ENCODE peak calls at places on chromosomes 12 and 14, in four cellular contexts. P is hepatocyte, Z is astrocyte of the cerebellum, T is dorsolateral prefrontal cortex. A is an unnamed sample.
A peak's percentile ranks its signal among the peaks of the same experiment; 100 is the strongest.

GRCh38 chr14:77120771-77121743 is 20.5 kb downstream of the ZDHHC22 start:
- DNase-seq in T (peak; percentile 62), Z (no peak), P (no peak), A (no peak)

GRCh38 chr12:101563197-101563596 is 31.6 kb upstream of the MYBPC1 start:
- DNase-seq in P (no peak), T (no peak), Z (no peak), A (no peak)

GRCh38 chr14:67815573-67816235 is 686 bp downstream of the ZFYVE26 start:
- DNase-seq in Z (no peak), P (peak; percentile 46), T (no peak), A (no peak)

GRCh38 chr14:56487090-56487667 is 92.4 kb upstream of the TMEM260 start:
- DNase-seq in T (no peak), P (peak; percentile 38), Z (peak; percentile 4), A (no peak)

GRCh38 chr14:70809238-70810214 is at the start of gene MAP3K9:
- DNase-seq in P (peak; percentile 97), T (peak; percentile 90), Z (peak; percentile 54), A (peak; percentile 95)

GRCh38 chr14:29671034-29671433 is 256.6 kb downstream of the PRKD1 start:
- DNase-seq in Z (peak; percentile 18), T (no peak), P (no peak), A (no peak)

GRCh38 chr12:41402804-41403203 is 214.7 kb downstream of the PDZRN4 start:
- DNase-seq in P (no peak), T (no peak), Z (no peak), A (no peak)

GRCh38 chr12:4775936-4776335 is 55.7 kb downstream of the GALNT8 start:
- DNase-seq in Z (no peak), T (no peak), P (no peak), A (no peak)

GRCh38 chr14:65658202-65658601 is 245.7 kb downstream of the FUT8 start:
- DNase-seq in P (no peak), Z (peak; percentile 32), T (no peak), A (no peak)

GRCh38 chr12:120262852-120263724 is 2.4 kb downstream of the PXN start:
- DNase-seq in T (no peak), P (no peak), Z (no peak), A (no peak)

GRCh38 chr12:30926243-30927209 is at the start of gene TSPAN11:
- DNase-seq in T (no peak), P (peak; percentile 79), Z (no peak), A (no peak)

DNA sequence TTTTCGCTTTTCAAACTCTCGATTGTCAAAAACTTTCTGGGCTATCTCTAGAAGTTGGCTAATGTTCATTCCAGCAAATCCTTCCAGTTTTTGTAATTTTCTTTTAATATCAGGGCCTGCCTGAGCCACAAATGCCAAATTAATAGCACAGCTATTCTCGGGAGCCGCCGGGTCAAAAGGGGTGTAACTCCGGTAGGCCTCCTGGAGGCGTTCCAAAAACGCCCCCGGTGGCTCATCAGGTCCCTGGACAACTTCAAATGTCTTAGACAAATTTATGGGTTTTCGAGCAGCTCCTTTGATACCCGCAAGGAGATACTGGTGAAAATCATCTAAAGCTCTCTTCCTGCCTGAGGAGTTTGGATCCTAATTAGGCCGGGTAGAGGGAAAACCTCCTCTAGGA is 117.9 kb upstream of the PZP start:
- DNase-seq in T (no peak), P (no peak), Z (no peak), A (no peak)
- TF ChIP-seq CTCF in T (no peak), P (no peak), Z (no peak), A (no peak)

GRCh38 chr12:111435661-111436201 is 30.0 kb downstream of the SH2B3 start:
- DNase-seq in Z (no peak), T (no peak), P (no peak), A (no peak)
- H3K4me3 ChIP-seq in Z (no peak overlapping the region), T (no peak overlapping the region), P (no peak overlapping the region), A (no peak overlapping the region)

GRCh38 chr12:132633398-132633797 is 14.8 kb downstream of the P2RX2 start:
- DNase-seq in T (no peak), P (no peak), Z (no peak), A (no peak)

GRCh38 chr12:132637811-132638210 is 19.2 kb downstream of the P2RX2 start:
- DNase-seq in P (no peak), Z (no peak), T (no peak), A (no peak)

GRCh38 chr12:132634411-132634990 is 15.9 kb downstream of the P2RX2 start:
- DNase-seq in P (no peak), T (no peak), Z (no peak), A (no peak)

GRCh38 chr12:132633901-132634300 is 15.3 kb downstream of the P2RX2 start:
- DNase-seq in T (no peak), P (peak; percentile 5), Z (no peak), A (no peak)

GRCh38 chr12:132635076-132635955 is 16.7 kb downstream of the P2RX2 start:
- DNase-seq in Z (no peak), T (no peak), P (no peak), A (no peak)
- TF ChIP-seq CTCF in Z (no peak), T (no peak), P (no peak), A (no peak)

GRCh38 chr12:52946334-52946733 is 2.6 kb upstream of the KRT18 start:
- DNase-seq in P (no peak), Z (no peak), T (no peak), A (no peak)
- H3K4me3 ChIP-seq in P (no peak overlapping the region), Z (no peak overlapping the region), T (no peak overlapping the region), A (no peak overlapping the region)

GRCh38 chr14:37195327-37195726 is 2.4 kb upstream of the MIPOL1 start:
- DNase-seq in Z (no peak), P (no peak), T (no peak), A (no peak)

GRCh38 chr14:37198273-37198598 is 499 bp downstream of the MIPOL1 start:
- DNase-seq in P (no peak), Z (no peak), T (no peak), A (no peak)

GRCh38 chr14:37198907-37199306 is 1.2 kb downstream of the MIPOL1 start:
- DNase-seq in Z (no peak), T (no peak), P (no peak), A (no peak)

GRCh38 chr14:37196604-37197420 is 925 bp upstream of the MIPOL1 start:
- DNase-seq in P (no peak), Z (no peak), T (no peak), A (no peak)

DNA sequence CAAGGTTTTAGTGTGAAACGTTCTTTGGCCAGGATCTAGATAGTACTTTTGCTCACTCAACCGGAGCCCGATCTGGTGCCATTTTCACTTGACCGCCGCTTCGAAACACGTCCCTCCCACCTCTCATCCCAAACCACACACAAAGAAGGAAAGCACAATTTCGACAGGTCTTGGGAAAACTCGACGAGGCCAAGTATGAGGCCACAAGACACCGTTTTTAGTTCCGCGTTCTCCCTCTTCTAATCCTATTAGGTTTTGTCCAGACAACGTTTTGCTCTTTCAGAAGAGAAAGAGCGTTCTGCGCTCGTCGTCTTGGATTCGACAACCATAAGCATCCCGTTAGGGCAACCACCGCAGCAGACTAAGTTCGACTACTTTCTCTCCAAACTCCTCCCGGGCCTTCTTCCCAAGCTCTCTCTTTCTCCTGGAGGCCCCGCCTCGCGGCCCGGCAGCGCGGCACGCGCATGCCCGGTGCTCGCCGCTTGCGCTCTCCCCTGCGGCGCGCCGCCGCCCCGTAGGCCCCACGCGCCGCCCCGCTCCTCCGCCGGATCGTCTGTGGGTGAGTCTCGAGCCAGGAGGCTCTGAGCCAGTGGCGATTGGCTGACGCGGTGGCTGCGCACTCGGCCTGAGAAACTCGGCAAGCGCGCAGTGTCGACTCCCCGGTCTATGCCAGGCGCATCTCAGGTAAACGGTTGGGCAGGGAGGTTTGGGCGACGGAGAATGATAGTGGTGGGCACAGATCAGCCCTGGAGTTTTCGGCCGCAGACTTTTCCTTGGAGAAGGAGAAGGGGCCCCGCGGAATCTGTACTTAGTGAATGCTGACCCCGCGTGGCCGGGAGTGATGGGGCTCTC is at the start of gene MIPOL1:
- DNase-seq in P (peak; percentile 95), Z (peak; percentile 64), T (peak; percentile 68), A (peak; percentile 70)
- TF ChIP-seq CTCF in P (peak; percentile 52), Z (peak; percentile 43), T (peak; percentile 19), A (peak; percentile 40)

GRCh38 chr12:9617124-9617523 is 9.4 kb upstream of the KLRB1 start:
- DNase-seq in T (no peak), Z (no peak), P (no peak), A (no peak)
- H3K4me3 ChIP-seq in T (no peak overlapping the region), Z (no peak overlapping the region), P (no peak overlapping the region), A (no peak overlapping the region)

GRCh38 chr14:91010153-91010533 is 50.3 kb downstream of the RPS6KA5 start:
- DNase-seq in P (no peak), Z (no peak), T (no peak), A (no peak)

GRCh38 chr14:91005716-91006115 is 54.7 kb downstream of the RPS6KA5 start:
- DNase-seq in Z (no peak), T (no peak), P (no peak), A (no peak)

GRCh38 chr14:91008759-91009409 is 51.6 kb downstream of the RPS6KA5 start:
- DNase-seq in T (no peak), Z (no peak), P (no peak), A (no peak)

GRCh38 chr14:91012050-91012449 is 48.4 kb downstream of the RPS6KA5 start:
- DNase-seq in P (no peak), T (no peak), Z (no peak), A (no peak)

DNA sequence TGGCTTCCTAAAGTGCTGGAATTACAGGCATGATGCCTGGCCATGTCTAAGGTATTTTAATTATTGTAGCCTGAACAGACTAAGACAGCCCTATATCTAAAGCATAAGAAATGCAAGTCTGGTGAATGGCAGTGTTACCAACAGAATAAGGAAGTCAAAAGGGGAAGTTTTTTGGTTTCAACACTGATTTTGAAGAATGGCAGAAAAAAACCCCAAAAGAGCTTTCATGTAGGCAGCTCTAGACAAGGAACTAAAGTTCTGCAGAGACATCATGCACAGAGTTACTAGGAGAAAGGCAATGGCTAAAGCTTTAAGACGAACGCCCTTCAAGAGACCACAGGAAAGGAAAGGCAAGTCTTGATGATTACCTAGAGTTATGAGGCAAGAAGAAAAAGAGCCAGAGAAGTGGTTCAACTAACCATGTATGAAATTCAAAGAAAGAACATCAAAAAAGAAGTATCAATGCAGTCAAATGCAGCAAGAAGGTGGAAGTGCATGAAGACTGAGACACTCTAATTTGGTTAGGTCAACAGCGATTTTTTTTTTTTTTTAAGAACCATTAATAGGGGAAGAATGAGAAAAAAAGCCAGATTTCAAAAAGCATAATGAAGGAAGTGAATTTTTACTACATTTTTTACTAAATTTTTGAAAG is 50.8 kb downstream of the RPS6KA5 start:
- DNase-seq in T (no peak), P (no peak), Z (no peak), A (no peak)
- TF ChIP-seq CTCF in T (no peak), P (no peak), Z (no peak), A (no peak)

GRCh38 chr12:111393700-111394275 is 11.9 kb upstream of the SH2B3 start:
- DNase-seq in Z (no peak), T (no peak), P (no peak), A (no peak)

GRCh38 chr12:111394480-111394879 is 11.2 kb upstream of the SH2B3 start:
- DNase-seq in P (no peak), Z (no peak), T (no peak), A (no peak)

GRCh38 chr12:111395557-111396187 is 10.1 kb upstream of the SH2B3 start:
- DNase-seq in Z (no peak), T (no peak), P (no peak), A (no peak)

GRCh38 chr12:111398530-111398929 is 7.2 kb upstream of the SH2B3 start:
- DNase-seq in Z (no peak), P (no peak), T (no peak), A (no peak)

GRCh38 chr12:111396726-111397445 is 8.8 kb upstream of the SH2B3 start:
- DNase-seq in Z (peak; percentile 46), T (peak; percentile 71), P (peak; percentile 93), A (peak; percentile 36)
- H3K4me3 ChIP-seq in Z (peak overlapping the region; percentile 29), T (peak overlapping the region; percentile 39), P (no peak overlapping the region), A (no peak overlapping the region)